ENCODE peak calls at places on chromosomes 12 and 14, in eight cellular contexts. Q is esophagus muscularis mucosa, D is K562, C is sigmoid colon, B is HepG2, K is GM12878, L is transverse colon, F is SK-N-SH. G is an unnamed sample.

GRCh38 chr12:129459886-129460285 is 443.9 kb downstream of the TMEM132D start:
- DNase-seq in F (no peak), K (no peak), C (no peak), D (no peak), B (no peak), Q (no peak), L (no peak), G (no peak)

GRCh38 chr12:71686658-71687025 is 760 bp downstream of the TMEM19 start:
- DNase-seq in D (no peak), K (no peak), F (no peak), B (no peak), C (no peak), Q (no peak), L (no peak), G (no peak)

GRCh38 chr12:69241444-69242092 is 2.2 kb downstream of the CPSF6 start:
- DNase-seq in F (no peak), D (no peak), B (no peak), Q (no peak), K (no peak), L (no peak), C (no peak), G (no peak)

GRCh38 chr14:50388256-50388931 is 8.3 kb downstream of the CDKL1 start:
- DNase-seq in K (no peak), C (no peak), B (no peak), L (peak; percentile 76), D (no peak), Q (no peak), F (no peak), G (peak; percentile 67)

GRCh38 chr12:85076688-85077430 is 40.7 kb downstream of the LRRIQ1 start:
- DNase-seq in C (no peak), L (no peak), B (peak; percentile 43), D (no peak), K (no peak), F (peak; percentile 12), Q (no peak), G (no peak)

GRCh38 chr12:32947203-32947795 is 50.7 kb upstream of the PKP2 start:
- DNase-seq in K (no peak), D (no peak), L (no peak), F (peak; percentile 54), B (peak; percentile 9), Q (no peak), C (no peak), G (no peak)

GRCh38 chr12:68236421-68237059 is 10.9 kb upstream of the IL26 start:
- DNase-seq in F (no peak), L (no peak), K (peak; percentile 40), Q (no peak), B (peak; percentile 27), D (no peak), C (no peak), G (no peak)

GRCh38 chr12:119169150-119169549 is 9.6 kb upstream of the HSPB8 start:
- DNase-seq in L (no peak), C (no peak), K (no peak), F (no peak), B (no peak), D (no peak), Q (no peak), G (no peak)

GRCh38 chr12:5070090-5070489 is 26.4 kb downstream of the KCNA5 start:
- DNase-seq in Q (no peak), F (no peak), D (no peak), L (no peak), K (no peak), B (no peak), C (no peak), G (no peak)

GRCh38 chr14:64717870-64718269 is 13.6 kb downstream of the PLEKHG3 start:
- DNase-seq in B (no peak), F (no peak), K (no peak), Q (no peak), D (no peak), L (no peak), C (peak; percentile 73), G (no peak)

GRCh38 chr14:69443296-69443805 is 41.2 kb upstream of the PLEKHD1 start:
- DNase-seq in D (no peak), K (no peak), L (no peak), Q (no peak), F (no peak), C (no peak), B (no peak), G (no peak)

GRCh38 chr12:34292736-34293625 is 270.7 kb downstream of the ALG10 start:
- DNase-seq in F (no peak), L (peak; percentile 1), B (peak; percentile 5), K (no peak), C (peak; percentile 49), Q (no peak), D (peak; percentile 37), G (no peak)

GRCh38 chr12:120439646-120440247 is 1.8 kb downstream of the COX6A1 start:
- DNase-seq in D (peak; percentile 75), F (peak; percentile 89), Q (no peak), B (peak; percentile 65), K (peak; percentile 23), C (no peak), L (peak; percentile 57), G (peak; percentile 45)

GRCh38 chr14:61484011-61484410 is 162.6 kb downstream of the PRKCH start:
- DNase-seq in F (no peak), D (no peak), Q (no peak), K (no peak), L (no peak), C (no peak), B (no peak), G (no peak)

GRCh38 chr12:124392991-124393790 is 98.3 kb downstream of the RFLNA start:
- DNase-seq in Q (peak; percentile 96), D (no peak), B (no peak), F (peak; percentile 92), L (peak; percentile 87), K (no peak), C (peak; percentile 96), G (peak; percentile 95)

GRCh38 chr12:120490284-120490683 is 5.6 kb upstream of the DYNLL1 start:
- DNase-seq in F (no peak), L (no peak), D (no peak), K (no peak), C (no peak), Q (no peak), B (no peak), G (no peak)

GRCh38 chr12:56387152-56387551 is 24.5 kb upstream of the APOF start:
- DNase-seq in K (no peak), C (no peak), B (no peak), F (no peak), D (no peak), L (no peak), Q (no peak), G (no peak)

GRCh38 chr12:94832780-94833760 is 170.4 kb downstream of the NDUFA12 start:
- DNase-seq in B (no peak), K (no peak), C (no peak), L (no peak), Q (peak; percentile 90), D (no peak), F (no peak), G (no peak)

DNA sequence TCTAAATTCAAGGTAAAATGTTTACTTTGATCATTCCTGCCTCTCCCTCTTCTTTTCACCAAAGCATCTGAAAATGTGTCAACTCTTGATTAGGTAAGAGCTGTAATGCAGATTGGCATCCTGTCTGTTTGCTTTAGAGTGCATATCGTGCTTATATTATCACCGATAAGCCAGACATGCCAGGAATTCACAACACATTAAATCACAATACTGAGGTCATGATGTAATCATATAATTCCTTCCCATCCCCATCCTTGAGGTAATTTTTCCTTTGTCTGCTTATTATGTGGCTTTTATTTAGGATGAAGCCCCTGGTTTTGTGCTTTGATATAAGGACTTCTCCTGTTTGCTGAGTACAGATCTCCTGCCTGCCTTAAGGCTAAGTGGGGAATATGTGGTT is 10.2 kb downstream of the DDX47 start:
- DNase-seq in D (no peak), C (no peak), B (no peak), K (no peak), F (no peak), Q (no peak), L (no peak), G (no peak)
- TF ChIP-seq POLR2AphosphoS5 in D (no peak), C (no peak), B (no peak), K (no peak), F (no peak), Q (no peak), L (no peak), G (no peak)

GRCh38 chr14:103488960-103489359 is 33.7 kb downstream of the CKB start:
- DNase-seq in K (no peak), Q (no peak), B (no peak), F (no peak), C (no peak), D (no peak), L (no peak), G (no peak)
- TF ChIP-seq EP300 in K (no peak), Q (no peak), B (no peak), F (no peak), C (no peak), D (no peak), L (no peak), G (no peak)

DNA sequence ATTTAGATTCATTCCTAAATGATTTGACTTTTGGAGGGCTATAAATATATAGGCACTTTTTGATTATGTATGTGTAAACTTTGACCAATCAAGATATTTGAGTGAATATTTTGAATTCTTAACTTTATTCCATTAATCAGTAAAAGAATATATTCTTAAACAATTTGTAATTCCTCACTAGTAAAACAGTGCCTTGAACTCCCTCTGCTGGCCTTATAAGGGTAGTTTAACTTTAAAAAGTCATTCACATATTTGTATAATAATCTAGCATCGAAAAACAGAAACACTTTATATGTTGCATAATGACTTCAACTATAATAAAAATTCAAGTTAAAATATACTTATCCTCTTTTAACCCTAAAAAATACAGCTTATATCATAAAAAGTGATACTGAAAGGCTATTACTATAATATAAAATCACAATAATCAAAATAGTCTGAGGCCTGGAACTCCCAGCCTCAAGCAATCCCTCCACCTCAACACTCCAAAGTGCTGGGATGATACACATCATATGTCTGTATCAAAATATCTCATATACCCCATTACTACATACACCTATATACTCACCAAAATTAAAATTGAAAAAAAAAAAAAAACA is 31.2 kb downstream of the CCDC59 start:
- DNase-seq in C (no peak), K (no peak), L (no peak), B (peak; percentile 13), F (peak; percentile 5), Q (no peak), D (peak; percentile 15), G (no peak)
- TF ChIP-seq CTCF in C (peak; percentile 23), K (no peak), L (no peak), B (peak; percentile 37), F (peak; percentile 75), Q (peak; percentile 52), D (no peak), G (peak; percentile 27)

DNA sequence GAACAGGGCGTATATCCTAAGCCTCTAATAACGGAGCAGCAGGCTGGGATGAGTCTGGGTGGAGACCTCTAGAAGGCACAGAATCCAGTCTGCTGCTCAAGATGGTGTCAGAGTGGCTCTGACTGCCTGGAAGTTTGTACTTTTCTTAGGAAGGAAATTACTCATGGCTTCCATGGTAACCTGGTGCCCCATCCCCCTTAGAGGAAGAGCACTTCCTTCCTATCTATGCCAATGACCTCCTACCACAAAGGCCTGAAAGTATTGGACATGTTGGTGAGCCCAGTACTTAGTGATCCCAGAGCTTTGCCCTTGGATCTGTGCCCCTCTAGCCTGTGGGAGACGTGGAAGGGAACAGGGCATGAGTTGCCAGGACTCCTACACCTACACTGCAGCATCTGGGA is 1.5 kb downstream of the BATF start:
- DNase-seq in Q (peak; percentile 87), D (no peak), K (no peak), C (no peak), B (no peak), L (no peak), F (no peak), G (no peak)
- TF ChIP-seq POLR2AphosphoS5 in Q (peak; percentile 43), D (no peak), K (peak; percentile 59), C (peak; percentile 51), B (no peak), L (peak; percentile 13), F (no peak), G (peak; percentile 16)

G was measured in stomach.